ENCODE peak calls at places on chromosome 13, in six cellular contexts. E, T, R, I, K and L are unnamed samples.

GRCh38 chr13:114108894-114109293 is 23.5 kb downstream of the RASA3 start:
- DNase-seq in E (no peak), T (no peak), I (no peak), K (no peak), R (peak), L (no peak)

GRCh38 chr13:113860579-113861432 is 3.1 kb downstream of the GAS6 start:
- DNase-seq in T (peak), K (no peak), E (no peak), I (no peak), R (peak), L (no peak)

GRCh38 chr13:31638577-31638976 is 100.7 kb upstream of the RXFP2 start:
- DNase-seq in E (no peak), T (no peak), K (no peak), I (peak), R (no peak), L (no peak)

GRCh38 chr13:53015971-53016370 is 12.6 kb upstream of the OLFM4 start:
- DNase-seq in E (no peak), R (no peak), T (no peak), K (no peak), I (no peak), L (no peak)

GRCh38 chr13:67410645-67411044 is 180.5 kb upstream of the PCDH9 start:
- DNase-seq in E (no peak), K (no peak), I (no peak), T (no peak), R (no peak), L (no peak)

GRCh38 chr13:50574731-50575130 is 268.8 kb downstream of the DLEU7 start:
- DNase-seq in E (no peak), R (no peak), T (no peak), K (no peak), I (no peak), L (no peak)

GRCh38 chr13:48319458-48320395 is 16.2 kb downstream of the RB1 start:
- DNase-seq in I (no peak), T (peak), K (no peak), R (peak), E (no peak), L (no peak)

GRCh38 chr13:43102304-43102703 is 78.9 kb downstream of the DNAJC15 start:
- DNase-seq in E (no peak), T (no peak), I (no peak), R (no peak), K (no peak), L (no peak)

GRCh38 chr13:27147530-27148170 is 24.0 kb downstream of the USP12 start:
- DNase-seq in T (no peak), K (peak), I (peak), R (no peak), E (no peak), L (no peak)

GRCh38 chr13:41547253-41548000 is 90.1 kb downstream of the RGCC start:
- DNase-seq in T (peak), I (no peak), R (no peak), E (peak), K (no peak), L (peak)

GRCh38 chr13:58907347-58907746 is 1256.4 kb downstream of the DIAPH3 start:
- DNase-seq in K (no peak), T (no peak), E (no peak), R (no peak), I (peak), L (no peak)

GRCh38 chr13:39370554-39370953 is 232.4 kb downstream of the LHFPL6 start:
- DNase-seq in K (no peak), R (no peak), T (no peak), I (peak), E (peak), L (no peak)

GRCh38 chr13:46804391-46804815 is 7.4 kb upstream of the ESD start:
- DNase-seq in R (no peak), K (no peak), I (peak), T (no peak), E (no peak), L (peak)

GRCh38 chr13:50196118-50196517 is 180.9 kb downstream of the KCNRG start:
- DNase-seq in E (no peak), K (no peak), I (no peak), R (no peak), T (no peak), L (no peak)

GRCh38 chr13:74243637-74244526 is 109.7 kb upstream of the KLF12 start:
- DNase-seq in I (peak), E (no peak), K (no peak), R (no peak), T (no peak), L (no peak)
- H3K27ac ChIP-seq in I (no peak), E (no peak), K (no peak), R (no peak), T (peak), L (no peak)

GRCh38 chr13:110136660-110137585 is 170.0 kb downstream of the COL4A1 start:
- DNase-seq in I (no peak), R (no peak), E (no peak), T (no peak), K (no peak), L (no peak)

GRCh38 chr13:110134801-110135200 is 172.2 kb downstream of the COL4A1 start:
- DNase-seq in T (no peak), E (no peak), I (no peak), R (no peak), K (no peak), L (no peak)

GRCh38 chr13:110137677-110138008 is 169.3 kb downstream of the COL4A1 start:
- DNase-seq in R (no peak), K (peak), E (peak), T (peak), I (no peak), L (no peak)

GRCh38 chr13:110138009-110138699 is 168.8 kb downstream of the COL4A1 start:
- DNase-seq in I (peak), E (peak), R (peak), K (peak), T (peak), L (peak)

GRCh38 chr13:110135977-110136597 is 170.9 kb downstream of the COL4A1 start:
- DNase-seq in T (no peak), K (no peak), I (no peak), E (no peak), R (no peak), L (no peak)
- H3K27ac ChIP-seq in T (no peak), K (no peak), I (no peak), E (peak), R (no peak), L (no peak)

DNA sequence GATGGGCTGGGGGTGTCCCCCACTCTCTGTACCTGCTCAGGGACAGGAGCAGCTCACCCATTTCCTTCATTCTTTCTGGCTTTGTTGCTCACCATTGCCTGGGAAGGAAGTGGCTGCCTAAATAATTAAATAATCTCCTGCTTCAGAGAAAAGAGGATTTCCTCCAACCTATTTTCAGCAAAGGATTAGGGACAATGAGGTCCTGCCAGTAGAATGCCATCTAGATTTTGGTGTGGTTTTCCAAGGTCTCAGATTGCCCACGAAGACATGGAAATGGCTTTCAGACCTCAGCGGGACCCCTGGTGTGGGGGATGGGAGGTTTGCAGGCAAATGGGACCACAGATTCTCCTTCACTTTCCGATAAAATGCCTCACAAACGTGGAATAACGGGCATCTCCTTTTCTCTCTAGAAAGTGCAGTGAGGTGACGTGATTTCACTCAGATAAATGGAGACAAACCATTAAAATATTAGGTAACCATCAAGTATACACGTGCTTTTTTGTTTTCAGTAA is 14.9 kb downstream of the ATP11A start:
- DNase-seq in E (no peak), T (no peak), K (no peak), I (no peak), R (no peak), L (no peak)
- H3K27ac ChIP-seq in E (peak), T (no peak), K (no peak), I (no peak), R (peak), L (no peak)

GRCh38 chr13:97241761-97242160 is 19.6 kb downstream of the MBNL2 start:
- DNase-seq in E (no peak), T (no peak), I (no peak), K (no peak), R (no peak), L (no peak)
- H3K27ac ChIP-seq in E (peak), T (no peak), I (no peak), K (no peak), R (peak), L (no peak)

GRCh38 chr13:28355046-28355821 is 139.7 kb downstream of the FLT1 start:
- DNase-seq in R (no peak), T (no peak), K (no peak), I (no peak), E (no peak), L (no peak)

GRCh38 chr13:28356506-28357064 is 138.3 kb downstream of the FLT1 start:
- DNase-seq in K (no peak), E (no peak), I (no peak), T (no peak), R (no peak), L (no peak)

GRCh38 chr13:28357846-28358496 is 137.0 kb downstream of the FLT1 start:
- DNase-seq in T (no peak), E (no peak), R (no peak), I (no peak), K (no peak), L (no peak)

GRCh38 chr13:28357247-28357825 is 137.6 kb downstream of the FLT1 start:
- DNase-seq in R (no peak), E (no peak), I (no peak), T (no peak), K (no peak), L (no peak)

GRCh38 chr13:28355822-28356371 is 139.0 kb downstream of the FLT1 start:
- DNase-seq in E (no peak), R (no peak), I (peak), T (no peak), K (no peak), L (peak)
- H3K27ac ChIP-seq in E (no peak), R (no peak), I (no peak), T (no peak), K (no peak), L (no peak)